ENCODE peak calls at places on chromosomes 1 and 21, in six cellular contexts. F is A549, L is HepG2, D is IMR-90, S is HEK293T, W is GM12878. I is an unnamed sample.

GRCh38 chr1:220221670-220222069 is 50.6 kb downstream of the RAB3GAP2 start:
- DNase-seq in F (no peak), L (no peak), D (no peak), S (no peak), W (no peak), I (no peak)

GRCh38 chr1:226603030-226603960 is 54.7 kb downstream of the STUM start:
- DNase-seq in F (no peak), L (no peak), D (peak), S (no peak), W (no peak), I (no peak)

GRCh38 chr1:118143828-118144227 is 41.2 kb downstream of the SPAG17 start:
- DNase-seq in F (no peak), L (no peak), D (no peak), S (no peak), W (no peak), I (no peak)

GRCh38 chr1:81801834-81802531 is 1.2 kb downstream of the ADGRL2 start:
- DNase-seq in F (peak), L (no peak), D (peak), S (peak), W (no peak), I (no peak)

GRCh38 chr1:231937013-231937754 is 310.6 kb downstream of the DISC1 start:
- DNase-seq in F (no peak), L (peak), D (no peak), S (no peak), W (no peak), I (no peak)

GRCh38 chr1:155420788-155421187 is 100.1 kb downstream of the RUSC1 start:
- DNase-seq in F (no peak), L (no peak), D (no peak), S (no peak), W (no peak), I (no peak)

GRCh38 chr1:156503672-156504055 is 3.1 kb upstream of the MEF2D start:
- DNase-seq in F (no peak), L (no peak), D (peak), S (no peak), W (no peak), I (no peak)

GRCh38 chr1:61400131-61400530 is 317.8 kb downstream of the NFIA start:
- DNase-seq in F (no peak), L (no peak), D (no peak), S (no peak), W (no peak), I (no peak)

GRCh38 chr1:151984313-151984956 is 9.2 kb downstream of the S100A10 start:
- DNase-seq in F (no peak), L (no peak), D (no peak), S (no peak), W (peak), I (no peak)

GRCh38 chr1:44619261-44619900 is 54.9 kb downstream of the TMEM53 start:
- DNase-seq in F (no peak), L (no peak), D (peak), S (no peak), W (no peak), I (no peak)

GRCh38 chr1:156629825-156630449 is 10.7 kb downstream of the HAPLN2 start:
- DNase-seq in F (no peak), L (no peak), D (no peak), S (no peak), W (no peak), I (no peak)

GRCh38 chr21:32198369-32198768 is 80.5 kb downstream of the MIS18A start:
- DNase-seq in F (no peak), L (no peak), D (no peak), S (no peak), W (no peak), I (no peak)

GRCh38 chr1:191641420-191642215 is 516.6 kb upstream of the RGS18 start:
- DNase-seq in F (peak), L (no peak), D (peak), S (no peak), W (no peak), I (no peak)

GRCh38 chr1:168360151-168360550 is 79.5 kb downstream of the TBX19 start:
- DNase-seq in F (no peak), L (no peak), D (no peak), S (no peak), W (no peak), I (no peak)

GRCh38 chr1:159089184-159089791 is 12.7 kb upstream of the AIM2 start:
- DNase-seq in F (peak), L (peak), D (no peak), S (peak), W (no peak), I (peak)

GRCh38 chr1:201042663-201043461 is 19.3 kb upstream of the KIF21B start:
- DNase-seq in F (peak), L (peak), D (peak), S (peak), W (no peak), I (peak)

GRCh38 chr1:155105604-155106011 is 22.1 kb upstream of the EFNA1 start:
- DNase-seq in F (no peak), L (no peak), D (no peak), S (no peak), W (no peak), I (no peak)

GRCh38 chr1:19448491-19449439 is 36.6 kb downstream of the CAPZB start:
- DNase-seq in F (peak), L (no peak), D (peak), S (no peak), W (no peak), I (no peak)

GRCh38 chr1:77850082-77850481 is 38.3 kb upstream of the NEXN start:
- DNase-seq in F (no peak), L (no peak), D (no peak), S (no peak), W (no peak), I (no peak)

GRCh38 chr1:93701619-93702018 is 20.0 kb upstream of the BCAR3 start:
- DNase-seq in F (peak), L (peak), D (peak), S (no peak), W (no peak), I (no peak)

GRCh38 chr1:46725736-46726108 is 6.8 kb upstream of the EFCAB14 start:
- DNase-seq in F (no peak), L (peak), D (peak), S (no peak), W (no peak), I (no peak)

GRCh38 chr21:43866233-43866632 is 1.2 kb downstream of the AGPAT3 start:
- DNase-seq in F (no peak), L (no peak), D (peak), S (peak), W (no peak), I (peak)

GRCh38 chr1:36847761-36848160 is 186.6 kb downstream of the GRIK3 start:
- DNase-seq in F (no peak), L (no peak), D (no peak), S (no peak), W (no peak), I (no peak)

GRCh38 chr21:35020446-35020845 is 28.7 kb downstream of the RUNX1 start:
- DNase-seq in F (no peak), L (no peak), D (no peak), S (no peak), W (no peak), I (no peak)

GRCh38 chr1:165356876-165357275 is 361 bp upstream of the LMX1A start:
- DNase-seq in F (no peak), L (no peak), D (no peak), S (no peak), W (no peak), I (no peak)

GRCh38 chr1:185696419-185697150 is 37.6 kb upstream of the HMCN1 start:
- DNase-seq in F (peak), L (no peak), D (no peak), S (no peak), W (no peak), I (no peak)

GRCh38 chr1:101820080-101820479 is 176.6 kb downstream of the OLFM3 start:
- DNase-seq in F (peak), L (peak), D (peak), S (peak), W (no peak), I (no peak)

GRCh38 chr1:14487671-14488070 is 110.8 kb upstream of the KAZN start:
- DNase-seq in F (no peak), L (no peak), D (no peak), S (no peak), W (no peak), I (no peak)
- TF ChIP-seq BHLHE40 in F (no peak), L (no peak), D (no peak), S (no peak), W (no peak), I (no peak)

GRCh38 chr1:198167436-198167934 is 10.7 kb downstream of the NEK7 start:
- DNase-seq in F (no peak), L (no peak), D (peak), S (no peak), W (peak), I (peak)
- TF ChIP-seq BHLHE40 in F (no peak), L (no peak), D (no peak), S (no peak), W (peak), I (no peak)

GRCh38 chr21:37787456-37787855 is 128.8 kb downstream of the KCNJ6 start:
- DNase-seq in F (peak), L (no peak), D (peak), S (no peak), W (no peak), I (no peak)
- TF ChIP-seq BHLHE40 in F (no peak), L (no peak), D (no peak), S (no peak), W (no peak), I (no peak)

DNA sequence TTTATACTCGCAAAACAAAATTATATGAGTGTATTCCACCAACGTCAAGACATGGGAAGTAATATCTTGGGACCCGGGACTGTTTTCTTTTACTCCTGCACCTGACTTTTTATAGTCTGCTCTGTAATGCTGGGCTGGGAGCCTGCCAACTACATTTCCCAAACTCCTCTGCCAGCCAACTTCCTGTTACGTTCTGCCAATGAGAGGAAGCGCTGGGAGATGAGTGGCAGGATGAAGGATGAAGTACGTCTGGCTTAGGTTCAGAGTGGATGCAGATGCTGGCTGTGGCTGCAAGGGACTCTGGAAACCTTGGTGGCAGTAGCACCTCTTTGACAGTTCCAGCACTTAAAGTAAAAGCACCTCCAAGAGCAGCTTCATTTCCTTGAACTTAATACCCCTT is 59.6 kb downstream of the USP24 start:
- DNase-seq in F (no peak), L (no peak), D (no peak), S (peak), W (no peak), I (peak)
- TF ChIP-seq BHLHE40 in F (no peak), L (no peak), D (no peak), S (no peak), W (no peak), I (no peak)